ENCODE peak calls at places on chromosomes 12 and 14, in eight cellular contexts. K is A549; O is stimulated activated CD4-positive, alpha-beta T cell treated with anti-CD3 and anti-CD28 coated beads, Interleukin-2, amount 100 ng/mL, for 48 hours; U is naive thymus-derived CD8-positive, alpha-beta T cell; P is T-helper 17 cell; S is left ventricle myocardium inferior; L is dorsolateral prefrontal cortex; C is GM23248. H is an unnamed sample.

GRCh38 chr12:64814432-64814831 is 10.0 kb upstream of the TBC1D30 start:
- DNase-seq in K (no peak), C (no peak), S (no peak), O (no peak), U (no peak), L (no peak), P (no peak), H (no peak)

GRCh38 chr12:115983226-115983798 is 294.2 kb downstream of the MED13L start:
- DNase-seq in C (peak), L (no peak), K (peak), P (no peak), S (no peak), U (no peak), O (no peak), H (no peak)

GRCh38 chr14:94540031-94540794 is 21.0 kb upstream of the SERPINA4 start:
- DNase-seq in P (no peak), S (no peak), U (no peak), O (no peak), C (peak), K (peak), L (no peak), H (peak)

GRCh38 chr12:76329163-76329562 is 19.1 kb downstream of the BBS10 start:
- DNase-seq in P (no peak), O (no peak), K (peak), L (no peak), S (no peak), U (no peak), C (peak), H (peak)

GRCh38 chr14:103243764-103244737 is 90.0 kb upstream of the EIF5 start:
- DNase-seq in O (no peak), U (no peak), S (no peak), P (no peak), C (no peak), L (no peak), K (peak), H (peak)

GRCh38 chr14:59303216-59303615 is 114.7 kb downstream of the DAAM1 start:
- DNase-seq in O (no peak), P (no peak), C (peak), L (no peak), K (no peak), U (no peak), S (no peak), H (no peak)

GRCh38 chr12:104312202-104312601 is 8.7 kb downstream of the EID3 start:
- DNase-seq in C (no peak), S (no peak), L (no peak), P (no peak), O (no peak), U (no peak), K (no peak), H (no peak)

GRCh38 chr12:9707864-9708808 is 24.8 kb downstream of the CLECL1 start:
- DNase-seq in C (peak), K (peak), S (peak), L (peak), U (peak), O (peak), P (peak), H (peak)

GRCh38 chr14:94544726-94545125 is 16.5 kb upstream of the SERPINA4 start:
- DNase-seq in O (no peak), U (no peak), P (no peak), L (no peak), C (no peak), K (no peak), S (no peak), H (no peak)

GRCh38 chr12:90576707-90577106 is 378.3 kb downstream of the CCER1 start:
- DNase-seq in K (no peak), C (no peak), S (no peak), P (no peak), L (no peak), O (no peak), U (no peak), H (no peak)

H was measured in iris pigment epithelial cell.